ENCODE peak calls at places on chromosomes 5 and 9, in four cellular contexts. Y is PC-3, D is uterus, J is MM.1S. H is an unnamed sample.

GRCh38 chr9:132121021-132121420 is 40.8 kb upstream of the NTNG2 start:
- DNase-seq in J (no peak), Y (no peak), D (no peak), H (no peak)

GRCh38 chr5:154320690-154321089 is 125.1 kb upstream of the SAP30L start:
- DNase-seq in D (no peak), Y (no peak), J (no peak), H (no peak)

GRCh38 chr5:93431255-93431654 is 149.8 kb downstream of the NR2F1-AS1 start:
- DNase-seq in Y (no peak), D (no peak), J (no peak), H (no peak)

GRCh38 chr9:96168882-96169281 is 133.1 kb downstream of the HSD17B3 start:
- DNase-seq in D (no peak), Y (no peak), J (no peak), H (no peak)

GRCh38 chr9:137963525-137963924 is 85.9 kb downstream of the CACNA1B start:
- DNase-seq in J (no peak), Y (no peak), D (no peak), H (no peak)

GRCh38 chr5:11801061-11801460 is 103.2 kb downstream of the CTNND2 start:
- DNase-seq in D (no peak), J (no peak), Y (peak), H (no peak)

GRCh38 chr9:15416880-15417279 is 5.8 kb upstream of the SNAPC3 start:
- DNase-seq in Y (peak), D (peak), J (no peak), H (no peak)

GRCh38 chr9:69444021-69444420 is 119.0 kb downstream of the ENTREP1 start:
- DNase-seq in D (no peak), J (no peak), Y (no peak), H (no peak)

GRCh38 chr9:20693068-20693467 is 9.0 kb downstream of the FOCAD start:
- DNase-seq in D (no peak), Y (no peak), J (no peak), H (no peak)

GRCh38 chr5:62773460-62773859 is 194.8 kb downstream of the LRRC70 start:
- DNase-seq in J (no peak), Y (no peak), D (no peak), H (no peak)

GRCh38 chr9:131386258-131386657 is 7.6 kb upstream of the PRRC2B start:
- DNase-seq in J (no peak), D (no peak), Y (no peak), H (no peak)

GRCh38 chr9:123360161-123361085 is 4.4 kb downstream of the CRB2 start:
- DNase-seq in D (peak), J (peak), Y (no peak), H (no peak)

GRCh38 chr5:93607367-93608258 is 24.6 kb downstream of the NR2F1 start:
- DNase-seq in D (no peak), J (peak), Y (peak), H (no peak)

GRCh38 chr5:83265318-83265717 is 188.0 kb downstream of the XRCC4 start:
- DNase-seq in D (no peak), Y (peak), J (no peak), H (no peak)

GRCh38 chr5:117084052-117084451 is 509.4 kb upstream of the SEMA6A start:
- DNase-seq in Y (no peak), D (no peak), J (no peak), H (no peak)

GRCh38 chr9:115208503-115208902 is 90.5 kb upstream of the TNC start:
- DNase-seq in J (no peak), Y (peak), D (no peak), H (no peak)

GRCh38 chr9:19451240-19452087 is 42.7 kb downstream of the ACER2 start:
- DNase-seq in J (peak), D (no peak), Y (no peak), H (no peak)

GRCh38 chr5:175657593-175658271 is at the start of gene HRH2:
- DNase-seq in Y (no peak), D (no peak), J (peak), H (no peak)

GRCh38 chr5:77272206-77272605 is 61.7 kb downstream of the PDE8B start:
- DNase-seq in J (no peak), D (no peak), Y (no peak), H (no peak)

GRCh38 chr9:97310896-97311295 is 3.4 kb downstream of the CCDC180 start:
- DNase-seq in Y (no peak), D (no peak), J (no peak), H (no peak)

GRCh38 chr9:111271481-111272080 is 58.4 kb downstream of the OR2K2 start:
- DNase-seq in D (no peak), Y (no peak), J (no peak), H (no peak)

GRCh38 chr9:70113403-70114022 is 69.9 kb downstream of the MAMDC2 start:
- DNase-seq in Y (peak), J (peak), D (peak), H (peak)

GRCh38 chr9:131410051-131410491 is 16.2 kb downstream of the PRRC2B start:
- DNase-seq in J (no peak), Y (no peak), D (no peak), H (no peak)

GRCh38 chr9:135906291-135907005 is 898 bp downstream of the CAMSAP1 start:
- DNase-seq in J (no peak), D (peak), Y (peak), H (no peak)

GRCh38 chr9:72834994-72835393 is 117.9 kb downstream of the ALDH1A1 start:
- DNase-seq in D (no peak), J (no peak), Y (no peak), H (no peak)

GRCh38 chr9:104808030-104808614 is 44.2 kb downstream of the NIPSNAP3B start:
- DNase-seq in J (no peak), Y (peak), D (peak), H (no peak)

GRCh38 chr5:37727238-37727637 is 112.6 kb downstream of the GDNF start:
- DNase-seq in D (no peak), Y (no peak), J (no peak), H (no peak)

GRCh38 chr5:10793785-10794184 is 32.8 kb upstream of the DAP start:
- DNase-seq in Y (no peak), J (no peak), D (no peak), H (no peak)

GRCh38 chr9:81535542-81536241 is 153.7 kb downstream of the TLE1 start:
- DNase-seq in J (no peak), D (no peak), Y (peak), H (no peak)

GRCh38 chr9:130902204-130903185 is 5.9 kb upstream of the QRFP start:
- DNase-seq in Y (no peak), J (no peak), D (no peak), H (no peak)

GRCh38 chr5:177554474-177555111 is at the start of gene FAM193B:
- DNase-seq in D (peak), J (peak), Y (peak), H (peak)
- TF ChIP-seq CTCF in D (peak), J (peak), Y (peak), H (no peak)

DNA sequence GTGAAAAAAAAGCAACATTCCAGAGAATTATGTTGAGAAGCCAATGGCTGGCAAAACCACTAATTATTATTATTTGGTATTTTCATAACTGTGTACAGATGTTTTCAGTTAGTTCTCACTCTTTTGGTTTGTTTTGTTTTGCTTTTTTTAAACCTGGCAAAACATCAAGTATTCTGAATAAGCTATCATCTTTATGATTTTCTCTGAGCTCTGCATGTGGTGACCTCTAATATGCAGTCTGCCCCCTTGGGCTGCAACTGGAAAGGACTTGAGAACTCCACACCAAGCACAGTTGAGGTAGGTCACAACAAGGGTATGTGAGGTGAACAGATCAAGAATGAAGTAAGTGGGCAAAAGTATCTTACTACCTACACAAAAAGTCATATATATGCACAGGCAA is 202.3 kb downstream of the NFIB start:
- DNase-seq in Y (no peak), J (no peak), D (no peak), H (no peak)
- TF ChIP-seq CTCF in Y (no peak), J (no peak), D (no peak), H (no peak)

GRCh38 chr5:141121563-141121962 is at the start of gene PCDHB4:
- DNase-seq in D (peak), Y (no peak), J (no peak), H (no peak)
- TF ChIP-seq CTCF in D (peak), Y (no peak), J (no peak), H (peak)

GRCh38 chr5:149474198-149474597 is 77.0 kb downstream of the CSNK1A1 start:
- DNase-seq in J (no peak), Y (peak), D (peak), H (no peak)
- TF ChIP-seq CTCF in J (no peak), Y (no peak), D (no peak), H (no peak)

GRCh38 chr5:89282832-89283510 is 400.0 kb upstream of the MEF2C start:
- DNase-seq in D (no peak), Y (peak), J (no peak), H (no peak)

GRCh38 chr5:89281211-89281610 is 398.2 kb upstream of the MEF2C start:
- DNase-seq in J (no peak), Y (no peak), D (no peak), H (no peak)

GRCh38 chr5:89282038-89282831 is 399.3 kb upstream of the MEF2C start:
- DNase-seq in Y (no peak), J (no peak), D (no peak), H (no peak)

GRCh38 chr5:89286320-89286719 is 403.3 kb upstream of the MEF2C start:
- DNase-seq in D (no peak), J (no peak), Y (no peak), H (no peak)

DNA sequence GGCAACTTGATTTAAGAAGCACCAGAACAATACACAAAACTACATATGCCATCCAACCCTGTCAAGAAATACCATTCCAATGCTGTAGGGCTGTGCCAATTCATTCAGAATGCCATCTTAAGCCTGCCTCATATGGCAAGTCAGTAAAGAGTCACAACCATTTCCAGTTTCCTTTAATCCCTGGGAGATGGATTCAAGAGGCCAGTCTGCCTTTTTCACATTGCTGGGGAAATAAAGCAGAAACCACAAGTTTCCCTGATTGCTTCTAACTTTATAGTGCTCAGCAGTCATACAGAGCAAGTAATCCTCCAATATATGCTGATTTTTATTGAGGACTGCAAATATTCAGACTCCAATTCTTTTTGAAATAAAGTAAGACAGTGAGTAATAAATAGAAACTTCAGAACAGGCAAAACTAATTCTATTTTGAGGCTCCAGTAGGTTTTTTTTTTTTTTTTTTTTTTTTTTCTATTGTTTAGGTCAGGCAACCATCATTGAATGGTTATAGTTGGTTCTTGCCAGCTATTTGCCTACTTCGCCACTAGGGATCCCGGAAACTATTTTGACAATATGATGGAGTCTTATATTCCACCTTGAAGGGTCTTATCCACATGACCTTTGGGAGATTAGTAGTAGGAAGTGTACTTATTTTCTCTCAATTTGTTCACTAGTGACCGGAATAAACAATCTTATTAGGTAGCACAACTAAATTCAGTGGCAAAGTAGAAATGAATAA is 400.9 kb upstream of the MEF2C start:
- DNase-seq in Y (no peak), J (no peak), D (no peak), H (no peak)
- TF ChIP-seq CTCF in Y (peak), J (peak), D (no peak), H (no peak)

GRCh38 chr5:178577944-178578343 is 12.2 kb downstream of the COL23A1 start:
- DNase-seq in Y (no peak), J (no peak), D (no peak), H (peak)

GRCh38 chr5:178583279-178583678 is 6.9 kb downstream of the COL23A1 start:
- DNase-seq in Y (no peak), J (no peak), D (no peak), H (peak)

GRCh38 chr5:178582291-178582690 is 7.9 kb downstream of the COL23A1 start:
- DNase-seq in Y (no peak), J (no peak), D (no peak), H (peak)

GRCh38 chr5:178581621-178582020 is 8.6 kb downstream of the COL23A1 start:
- DNase-seq in D (no peak), Y (no peak), J (no peak), H (no peak)

DNA sequence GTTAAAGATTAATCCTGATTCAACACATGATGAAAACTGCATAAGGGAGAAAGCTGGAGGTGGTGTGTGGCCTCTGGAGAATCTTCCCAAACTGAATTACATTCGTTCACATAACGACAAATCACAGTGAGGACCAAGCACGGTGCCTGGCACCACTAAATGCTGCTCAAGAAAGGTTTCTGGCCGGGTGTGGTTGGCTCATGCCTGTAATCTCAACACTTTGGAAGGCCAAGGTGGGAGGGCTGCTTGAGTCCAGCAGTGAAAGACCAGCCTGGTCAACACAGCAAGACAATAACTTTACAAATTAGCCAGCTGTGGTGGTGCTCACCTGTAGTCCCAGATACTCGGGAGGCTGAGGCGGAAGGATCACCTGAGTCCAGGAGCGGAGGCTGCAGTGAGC is 9.6 kb downstream of the COL23A1 start:
- DNase-seq in J (no peak), D (no peak), Y (no peak), H (peak)
- TF ChIP-seq CTCF in J (no peak), D (no peak), Y (no peak), H (no peak)

GRCh38 chr5:19608434-19608833 is 379.6 kb downstream of the CDH18 start:
- DNase-seq in Y (peak), J (peak), D (no peak), H (no peak)
- TF ChIP-seq CTCF in Y (peak), J (peak), D (no peak), H (peak)

GRCh38 chr9:108139900-108140299 is 650.3 kb upstream of the KLF4 start:
- DNase-seq in Y (no peak), J (no peak), D (no peak), H (no peak)

GRCh38 chr9:108142142-108142503 is 652.6 kb upstream of the KLF4 start:
- DNase-seq in J (no peak), D (no peak), Y (no peak), H (no peak)

GRCh38 chr9:108142504-108143201 is 653.1 kb upstream of the KLF4 start:
- DNase-seq in J (peak), Y (no peak), D (peak), H (peak)
- TF ChIP-seq CTCF in J (no peak), Y (no peak), D (no peak), H (no peak)

GRCh38 chr5:134374234-134374633 is 2.9 kb downstream of the UBE2B start:
- DNase-seq in J (no peak), D (no peak), Y (peak), H (no peak)

GRCh38 chr5:134370306-134370870 is 981 bp upstream of the UBE2B start:
- DNase-seq in D (no peak), Y (no peak), J (no peak), H (no peak)

GRCh38 chr5:134370871-134371833 is at the start of gene UBE2B:
- DNase-seq in Y (peak), D (peak), J (peak), H (peak)

GRCh38 chr5:134371834-134372340 is 518 bp downstream of the UBE2B start:
- DNase-seq in J (peak), D (no peak), Y (peak), H (peak)
- TF ChIP-seq CTCF in J (no peak), D (no peak), Y (no peak), H (no peak)

H was measured in right atrium auricular region.